ENCODE peak calls at places on chromosomes 2 and 18, in nine cellular contexts. One of them, this sample, is unnamed.

GRCh38 chr18:23237524-23238151 is 102.4 kb downstream of the CABLES1 start:
- DNase-seq in NCI-H1417: no peak
- DNase-seq in transverse colon: peak
- DNase-seq in Daoy: peak
- DNase-seq in iris pigment epithelial cell: peak
- DNase-seq in GM12864: peak
- DNase-seq in COR-L47: no peak
- DNase-seq in activated T-helper 1 cell treated with Interleukin-2 at 50 U/mL for 16 hours: no peak
- DNase-seq in activated T-helper 9 cell treated with anti-CD3 and anti-CD28 coated beads, Interleukin-2, amount 50 U/mL, for 16 hours: peak
- DNase-seq in this sample: peak

GRCh38 chr2:57429821-57430220 is 616.8 kb upstream of the VRK2 start:
- DNase-seq in NCI-H1417: no peak
- DNase-seq in transverse colon: no peak
- DNase-seq in Daoy: no peak
- DNase-seq in iris pigment epithelial cell: no peak
- DNase-seq in GM12864: no peak
- DNase-seq in COR-L47: no peak
- DNase-seq in activated T-helper 1 cell treated with Interleukin-2 at 50 U/mL for 16 hours: no peak
- DNase-seq in activated T-helper 9 cell treated with anti-CD3 and anti-CD28 coated beads, Interleukin-2, amount 50 U/mL, for 16 hours: no peak
- DNase-seq in this sample: no peak

GRCh38 chr2:75194184-75194868 is 5.0 kb downstream of the TACR1 start:
- DNase-seq in NCI-H1417: no peak
- DNase-seq in transverse colon: no peak
- DNase-seq in Daoy: no peak
- DNase-seq in iris pigment epithelial cell: no peak
- DNase-seq in GM12864: no peak
- DNase-seq in COR-L47: no peak
- DNase-seq in activated T-helper 1 cell treated with Interleukin-2 at 50 U/mL for 16 hours: no peak
- DNase-seq in activated T-helper 9 cell treated with anti-CD3 and anti-CD28 coated beads, Interleukin-2, amount 50 U/mL, for 16 hours: no peak
- DNase-seq in this sample: no peak

GRCh38 chr2:110101911-110102774 is 13.5 kb downstream of the MALL start:
- DNase-seq in NCI-H1417: no peak
- DNase-seq in transverse colon: no peak
- DNase-seq in Daoy: peak
- DNase-seq in iris pigment epithelial cell: peak
- DNase-seq in GM12864: no peak
- DNase-seq in COR-L47: no peak
- DNase-seq in activated T-helper 1 cell treated with Interleukin-2 at 50 U/mL for 16 hours: no peak
- DNase-seq in activated T-helper 9 cell treated with anti-CD3 and anti-CD28 coated beads, Interleukin-2, amount 50 U/mL, for 16 hours: no peak
- DNase-seq in this sample: no peak

GRCh38 chr2:80061881-80062280 is 242.7 kb downstream of the LRRTM1 start:
- DNase-seq in NCI-H1417: no peak
- DNase-seq in transverse colon: no peak
- DNase-seq in Daoy: no peak
- DNase-seq in iris pigment epithelial cell: no peak
- DNase-seq in GM12864: no peak
- DNase-seq in COR-L47: no peak
- DNase-seq in activated T-helper 1 cell treated with Interleukin-2 at 50 U/mL for 16 hours: no peak
- DNase-seq in activated T-helper 9 cell treated with anti-CD3 and anti-CD28 coated beads, Interleukin-2, amount 50 U/mL, for 16 hours: no peak
- DNase-seq in this sample: no peak

GRCh38 chr2:73050011-73050617 is 21.4 kb downstream of the SFXN5 start:
- DNase-seq in NCI-H1417: no peak
- DNase-seq in transverse colon: no peak
- DNase-seq in Daoy: peak
- DNase-seq in iris pigment epithelial cell: peak
- DNase-seq in GM12864: no peak
- DNase-seq in COR-L47: no peak
- DNase-seq in activated T-helper 1 cell treated with Interleukin-2 at 50 U/mL for 16 hours: no peak
- DNase-seq in activated T-helper 9 cell treated with anti-CD3 and anti-CD28 coated beads, Interleukin-2, amount 50 U/mL, for 16 hours: no peak
- DNase-seq in this sample: no peak

GRCh38 chr2:73081181-73081671 is 9.7 kb upstream of the SFXN5 start:
- DNase-seq in NCI-H1417: no peak
- DNase-seq in transverse colon: no peak
- DNase-seq in Daoy: no peak
- DNase-seq in iris pigment epithelial cell: no peak
- DNase-seq in GM12864: no peak
- DNase-seq in COR-L47: no peak
- DNase-seq in activated T-helper 1 cell treated with Interleukin-2 at 50 U/mL for 16 hours: no peak
- DNase-seq in activated T-helper 9 cell treated with anti-CD3 and anti-CD28 coated beads, Interleukin-2, amount 50 U/mL, for 16 hours: no peak
- DNase-seq in this sample: no peak

GRCh38 chr2:20135631-20136050 is 84.2 kb upstream of the LAPTM4A start:
- DNase-seq in NCI-H1417: peak
- DNase-seq in transverse colon: peak
- DNase-seq in Daoy: peak
- DNase-seq in iris pigment epithelial cell: peak
- DNase-seq in GM12864: peak
- DNase-seq in COR-L47: no peak
- DNase-seq in activated T-helper 1 cell treated with Interleukin-2 at 50 U/mL for 16 hours: no peak
- DNase-seq in activated T-helper 9 cell treated with anti-CD3 and anti-CD28 coated beads, Interleukin-2, amount 50 U/mL, for 16 hours: no peak
- DNase-seq in this sample: peak

GRCh38 chr2:18825856-18826255 is 236.5 kb upstream of the NT5C1B start:
- DNase-seq in NCI-H1417: no peak
- DNase-seq in transverse colon: no peak
- DNase-seq in Daoy: no peak
- DNase-seq in iris pigment epithelial cell: no peak
- DNase-seq in GM12864: no peak
- DNase-seq in COR-L47: no peak
- DNase-seq in activated T-helper 1 cell treated with Interleukin-2 at 50 U/mL for 16 hours: no peak
- DNase-seq in activated T-helper 9 cell treated with anti-CD3 and anti-CD28 coated beads, Interleukin-2, amount 50 U/mL, for 16 hours: no peak
- DNase-seq in this sample: no peak

GRCh38 chr2:57892920-57893319 is 153.7 kb upstream of the VRK2 start:
- DNase-seq in NCI-H1417: no peak
- DNase-seq in transverse colon: no peak
- DNase-seq in Daoy: no peak
- DNase-seq in iris pigment epithelial cell: no peak
- DNase-seq in GM12864: peak
- DNase-seq in COR-L47: no peak
- DNase-seq in activated T-helper 1 cell treated with Interleukin-2 at 50 U/mL for 16 hours: no peak
- DNase-seq in activated T-helper 9 cell treated with anti-CD3 and anti-CD28 coated beads, Interleukin-2, amount 50 U/mL, for 16 hours: no peak
- DNase-seq in this sample: no peak

GRCh38 chr2:37181726-37182684 is 6.5 kb downstream of the SULT6B1 start:
- DNase-seq in NCI-H1417: no peak
- DNase-seq in transverse colon: no peak
- DNase-seq in Daoy: peak
- DNase-seq in iris pigment epithelial cell: peak
- DNase-seq in GM12864: no peak
- DNase-seq in COR-L47: no peak
- DNase-seq in activated T-helper 1 cell treated with Interleukin-2 at 50 U/mL for 16 hours: no peak
- DNase-seq in activated T-helper 9 cell treated with anti-CD3 and anti-CD28 coated beads, Interleukin-2, amount 50 U/mL, for 16 hours: no peak
- DNase-seq in this sample: no peak

GRCh38 chr18:3960142-3960541 is 495.0 kb downstream of the DLGAP1 start:
- DNase-seq in NCI-H1417: no peak
- DNase-seq in transverse colon: no peak
- DNase-seq in Daoy: no peak
- DNase-seq in iris pigment epithelial cell: no peak
- DNase-seq in GM12864: no peak
- DNase-seq in COR-L47: no peak
- DNase-seq in activated T-helper 1 cell treated with Interleukin-2 at 50 U/mL for 16 hours: no peak
- DNase-seq in activated T-helper 9 cell treated with anti-CD3 and anti-CD28 coated beads, Interleukin-2, amount 50 U/mL, for 16 hours: no peak
- DNase-seq in this sample: no peak

GRCh38 chr2:37376421-37377186 is 32.2 kb downstream of the QPCT start:
- DNase-seq in NCI-H1417: no peak
- DNase-seq in transverse colon: peak
- DNase-seq in Daoy: peak
- DNase-seq in iris pigment epithelial cell: peak
- DNase-seq in GM12864: peak
- DNase-seq in COR-L47: no peak
- DNase-seq in activated T-helper 1 cell treated with Interleukin-2 at 50 U/mL for 16 hours: no peak
- DNase-seq in activated T-helper 9 cell treated with anti-CD3 and anti-CD28 coated beads, Interleukin-2, amount 50 U/mL, for 16 hours: no peak
- DNase-seq in this sample: no peak

GRCh38 chr2:203671876-203672275 is 34.6 kb upstream of the CD28 start:
- DNase-seq in NCI-H1417: no peak
- DNase-seq in transverse colon: no peak
- DNase-seq in Daoy: no peak
- DNase-seq in iris pigment epithelial cell: no peak
- DNase-seq in GM12864: no peak
- DNase-seq in COR-L47: no peak
- DNase-seq in activated T-helper 1 cell treated with Interleukin-2 at 50 U/mL for 16 hours: no peak
- DNase-seq in activated T-helper 9 cell treated with anti-CD3 and anti-CD28 coated beads, Interleukin-2, amount 50 U/mL, for 16 hours: no peak
- DNase-seq in this sample: no peak

GRCh38 chr2:150404147-150404546 is 83.3 kb downstream of the RND3 start:
- DNase-seq in NCI-H1417: no peak
- DNase-seq in transverse colon: no peak
- DNase-seq in Daoy: peak
- DNase-seq in iris pigment epithelial cell: no peak
- DNase-seq in GM12864: no peak
- DNase-seq in COR-L47: no peak
- DNase-seq in activated T-helper 1 cell treated with Interleukin-2 at 50 U/mL for 16 hours: no peak
- DNase-seq in activated T-helper 9 cell treated with anti-CD3 and anti-CD28 coated beads, Interleukin-2, amount 50 U/mL, for 16 hours: no peak
- DNase-seq in this sample: no peak

This sample was measured in stimulated activated CD8-positive, alpha-beta memory T cell treated with anti-CD3 and anti-CD28 coated beads, Interleukin-4, amount 100 ng/mL, for 24 hours.